ENCODE peak calls at places on chromosome 15, in seven cellular contexts. K is iPS-NIHi11, S is psoas muscle, B is left kidney, A is NCI-H345, N is HAP-1, J is sciatic nerve. P is an unnamed sample.

GRCh38 chr15:23564798-23565394 is 578 bp upstream of the MKRN3 start:
- DNase-seq in K (no peak), S (no peak), B (peak; percentile 9), A (no peak), N (no peak), J (no peak), P (no peak)

GRCh38 chr15:100889359-100890058 is 9.9 kb downstream of the ALDH1A3 start:
- DNase-seq in K (peak; percentile 32), S (peak; percentile 78), B (peak; percentile 82), A (no peak), N (no peak), J (peak; percentile 70), P (peak; percentile 67)

GRCh38 chr15:60941448-60941847 is 287.7 kb downstream of the RORA start:
- DNase-seq in K (no peak), S (no peak), B (no peak), A (no peak), N (no peak), J (no peak), P (no peak)

GRCh38 chr15:67433495-67434099 is 87.3 kb upstream of the C15orf61 start:
- DNase-seq in K (peak; percentile 78), S (no peak), B (peak; percentile 75), A (peak; percentile 5), N (peak; percentile 82), J (peak; percentile 63), P (no peak)

GRCh38 chr15:60477991-60478632 is 830 bp downstream of the ICE2 start:
- DNase-seq in K (no peak), S (no peak), B (peak; percentile 64), A (peak; percentile 6), N (no peak), J (no peak), P (no peak)

GRCh38 chr15:69854521-69855171 is 243.1 kb downstream of the TLE3 start:
- DNase-seq in K (no peak), S (no peak), B (no peak), A (no peak), N (no peak), J (no peak), P (no peak)

GRCh38 chr15:32861741-32862140 is 143.9 kb downstream of the GREM1 start:
- DNase-seq in K (no peak), S (peak; percentile 58), B (no peak), A (no peak), N (no peak), J (peak; percentile 63), P (peak; percentile 71)

GRCh38 chr15:93894438-93894837 is 336.9 kb upstream of the MCTP2 start:
- DNase-seq in K (no peak), S (no peak), B (peak; percentile 2), A (peak; percentile 15), N (no peak), J (no peak), P (no peak)

GRCh38 chr15:25481208-25481862 is 42.5 kb upstream of the UBE3A start:
- DNase-seq in K (peak; percentile 80), S (no peak), B (peak; percentile 66), A (peak; percentile 26), N (peak; percentile 17), J (no peak), P (no peak)

GRCh38 chr15:70421197-70421482 is 323.4 kb upstream of the TLE3 start:
- DNase-seq in K (no peak), S (no peak), B (no peak), A (peak; percentile 66), N (no peak), J (no peak), P (no peak)

GRCh38 chr15:68930268-68931022 is at the start of gene SPESP1:
- DNase-seq in K (peak; percentile 41), S (peak; percentile 87), B (peak; percentile 83), A (no peak), N (no peak), J (peak; percentile 80), P (peak; percentile 77)

GRCh38 chr15:64634020-64634419 is 141.4 kb downstream of the RBPMS2 start:
- DNase-seq in K (no peak), S (no peak), B (peak; percentile 67), A (no peak), N (no peak), J (no peak), P (no peak)

GRCh38 chr15:37638139-37638538 is 296.3 kb upstream of the TMCO5A start:
- DNase-seq in K (no peak), S (no peak), B (no peak), A (no peak), N (no peak), J (no peak), P (no peak)

GRCh38 chr15:74175271-74176191 is 2.0 kb downstream of the ISLR start:
- DNase-seq in K (no peak), S (no peak), B (no peak), A (no peak), N (no peak), J (peak; percentile 55), P (peak; percentile 58)

GRCh38 chr15:45522931-45523331 is 376 bp upstream of the SLC30A4 start:
- DNase-seq in K (no peak), S (no peak), B (no peak), A (peak; percentile 28), N (peak; percentile 49), J (no peak), P (no peak)

GRCh38 chr15:54556231-54556630 is 578.0 kb downstream of the UNC13C start:
- DNase-seq in K (no peak), S (no peak), B (no peak), A (no peak), N (no peak), J (no peak), P (no peak)

GRCh38 chr15:88382482-88382983 is 84.7 kb downstream of the MRPL46 start:
- DNase-seq in K (no peak), S (no peak), B (peak; percentile 71), A (no peak), N (no peak), J (no peak), P (no peak)

GRCh38 chr15:72599855-72600464 is 54.5 kb upstream of the GOLGA6B start:
- DNase-seq in K (peak; percentile 56), S (no peak), B (peak; percentile 71), A (peak; percentile 28), N (peak; percentile 80), J (no peak), P (no peak)

P was measured in upper lobe of right lung.